ENCODE peak calls at places on chromosomes 16 and 17, in eight cellular contexts. T, M, F, B, G, A, J and N are unnamed samples.
A peak's percentile ranks its signal among the peaks of the same experiment; 100 is the strongest.

GRCh38 chr16:71885261-71885650 is 1.3 kb upstream of the ZNF821 start:
- DNase-seq in T (no peak), M (no peak), F (no peak), B (peak; percentile 27), G (no peak), A (no peak), J (no peak), N (no peak)

GRCh38 chr17:37322106-37322505 is 53.7 kb upstream of the C17orf78 start:
- DNase-seq in T (no peak), M (no peak), F (no peak), B (no peak), G (no peak), A (no peak), J (no peak), N (no peak)

GRCh38 chr16:84013787-84014569 is 28.6 kb downstream of the SLC38A8 start:
- DNase-seq in T (no peak), M (peak; percentile 70), F (peak; percentile 98), B (peak; percentile 53), G (no peak), A (no peak), J (peak; percentile 91), N (no peak)

GRCh38 chr16:48499822-48500440 is 110.0 kb downstream of the N4BP1 start:
- DNase-seq in T (peak; percentile 98), M (no peak), F (no peak), B (peak; percentile 84), G (no peak), A (no peak), J (peak; percentile 30), N (peak; percentile 86)

GRCh38 chr17:55846745-55847144 is 95.9 kb downstream of the PCTP start:
- DNase-seq in T (no peak), M (no peak), F (no peak), B (no peak), G (no peak), A (no peak), J (no peak), N (no peak)

GRCh38 chr16:963913-964695 is 6.7 kb downstream of the LMF1 start:
- DNase-seq in T (peak; percentile 32), M (no peak), F (no peak), B (peak; percentile 30), G (no peak), A (no peak), J (no peak), N (no peak)

GRCh38 chr16:85207357-85207921 is 95.2 kb upstream of the CIBAR2 start:
- DNase-seq in T (no peak), M (no peak), F (no peak), B (no peak), G (no peak), A (no peak), J (no peak), N (no peak)

GRCh38 chr16:87303962-87304521 is 13.2 kb downstream of the C16orf95 start:
- DNase-seq in T (no peak), M (no peak), F (no peak), B (no peak), G (no peak), A (no peak), J (no peak), N (no peak)

GRCh38 chr16:4954714-4955113 is 3.4 kb upstream of the SEC14L5 start:
- DNase-seq in T (no peak), M (no peak), F (no peak), B (no peak), G (no peak), A (no peak), J (no peak), N (no peak)

GRCh38 chr16:50388491-50388890 is 19.7 kb upstream of the BRD7 start:
- DNase-seq in T (no peak), M (no peak), F (no peak), B (no peak), G (no peak), A (no peak), J (no peak), N (no peak)

GRCh38 chr16:57167537-57167936 is 18.3 kb downstream of the PSME3IP1 start:
- DNase-seq in T (no peak), M (no peak), F (no peak), B (no peak), G (no peak), A (no peak), J (no peak), N (no peak)

GRCh38 chr17:36602030-36602737 is 801 bp downstream of the MRM1 start:
- DNase-seq in T (peak; percentile 10), M (no peak), F (peak; percentile 70), B (peak; percentile 46), G (no peak), A (no peak), J (peak; percentile 36), N (no peak)

GRCh38 chr16:66832661-66833305 is 2.0 kb upstream of the NAE1 start:
- DNase-seq in T (peak; percentile 21), M (no peak), F (no peak), B (peak; percentile 62), G (no peak), A (no peak), J (no peak), N (no peak)

GRCh38 chr17:63783522-63783921 is 9.6 kb downstream of the DDX42 start:
- DNase-seq in T (no peak), M (no peak), F (no peak), B (no peak), G (no peak), A (no peak), J (no peak), N (no peak)

GRCh38 chr17:63633742-63634141 is 11.5 kb downstream of the MAP3K3 start:
- DNase-seq in T (no peak), M (no peak), F (no peak), B (no peak), G (no peak), A (no peak), J (no peak), N (no peak)

GRCh38 chr17:42818379-42818778 is 5.7 kb downstream of the BECN1 start:
- DNase-seq in T (no peak), M (no peak), F (no peak), B (no peak), G (no peak), A (no peak), J (no peak), N (no peak)

GRCh38 chr16:66263973-66264310 is 102.5 kb upstream of the CDH5 start:
- DNase-seq in T (no peak), M (no peak), F (no peak), B (no peak), G (no peak), A (peak; percentile 27), J (no peak), N (peak; percentile 39)

GRCh38 chr17:50276588-50277356 is 2.5 kb downstream of the TMEM92 start:
- DNase-seq in T (no peak), M (no peak), F (no peak), B (no peak), G (no peak), A (no peak), J (no peak), N (no peak)

GRCh38 chr17:65990593-65990992 is 201.3 kb downstream of the CEP112 start:
- DNase-seq in T (no peak), M (no peak), F (no peak), B (no peak), G (peak; percentile 70), A (no peak), J (no peak), N (no peak)

GRCh38 chr17:1042486-1042885 is 45.6 kb downstream of the TIMM22 start:
- DNase-seq in T (no peak), M (no peak), F (no peak), B (no peak), G (no peak), A (no peak), J (no peak), N (peak; percentile 43)

DNA sequence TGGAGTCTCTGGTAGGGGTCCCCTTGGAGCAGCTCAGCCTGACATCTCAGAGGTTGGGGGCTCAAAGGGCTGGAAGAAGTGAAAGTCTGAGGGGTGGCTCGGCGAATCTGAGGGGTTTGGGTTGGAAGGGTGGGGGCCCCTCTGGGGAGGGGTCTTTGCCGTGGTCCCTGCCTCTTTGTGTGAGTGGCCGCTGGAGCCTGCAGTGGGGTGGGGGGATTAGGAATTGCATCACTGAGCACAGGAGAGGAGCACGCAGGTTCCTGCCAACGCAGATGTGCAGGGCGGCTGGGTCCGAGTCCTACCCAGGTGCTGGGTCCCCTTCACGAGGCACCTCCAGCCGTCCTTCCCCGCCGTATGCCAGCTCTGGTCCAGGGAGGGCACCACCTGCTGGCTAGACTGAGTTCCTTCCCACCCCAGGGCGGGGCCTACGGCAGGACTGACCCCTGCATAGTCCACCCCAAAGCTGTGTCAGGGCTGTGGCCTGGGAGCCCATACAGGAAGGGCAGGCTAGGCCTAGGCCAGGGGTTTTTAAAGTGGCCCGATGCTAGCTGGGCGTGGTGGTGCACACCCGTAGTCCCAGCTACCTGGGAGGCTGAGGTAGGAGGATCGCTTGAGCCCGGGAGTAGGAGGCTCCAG is 9.9 kb downstream of the FMNL1 start:
- DNase-seq in T (no peak), M (peak; percentile 94), F (peak; percentile 85), B (no peak), G (no peak), A (no peak), J (peak; percentile 40), N (peak; percentile 66)
- TF ChIP-seq CTCF in T (peak; percentile 31), M (peak; percentile 61), F (peak; percentile 66), B (peak; percentile 15), G (peak; percentile 42), A (no peak), J (peak; percentile 29), N (no peak)

GRCh38 chr16:64950262-64950661 is 171.6 kb downstream of the CDH11 start:
- DNase-seq in T (no peak), M (no peak), F (no peak), B (no peak), G (no peak), A (no peak), J (no peak), N (no peak)
- TF ChIP-seq CTCF in T (peak; percentile 27), M (no peak), F (no peak), B (peak; percentile 26), G (no peak), A (no peak), J (no peak), N (no peak)

DNA sequence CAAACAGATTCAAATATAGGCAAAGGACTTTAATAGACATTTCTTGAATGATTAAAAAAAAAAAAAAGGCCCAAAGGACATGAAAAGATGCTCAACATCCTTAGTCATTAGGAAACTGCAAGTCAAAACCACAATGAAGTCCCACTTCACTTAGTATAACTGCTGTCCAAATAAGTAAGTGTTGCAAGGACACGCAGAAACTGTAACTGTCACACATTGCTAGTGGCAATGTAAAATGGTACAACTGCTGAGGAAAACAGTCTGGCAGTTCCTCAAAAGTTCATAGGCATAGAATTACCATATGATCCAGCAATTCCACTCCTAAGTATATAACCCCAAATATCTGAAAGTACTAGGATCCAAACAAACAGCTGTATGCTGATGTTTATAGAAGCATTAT is 112.7 kb downstream of the BRIP1 start:
- DNase-seq in T (no peak), M (no peak), F (no peak), B (no peak), G (no peak), A (no peak), J (no peak), N (no peak)
- TF ChIP-seq CTCF in T (no peak), M (no peak), F (no peak), B (no peak), G (no peak), A (no peak), J (no peak), N (no peak)

GRCh38 chr17:81518113-81518784 is 5.7 kb upstream of the ACTG1 start:
- DNase-seq in T (no peak), M (no peak), F (peak; percentile 58), B (peak; percentile 55), G (no peak), A (no peak), J (no peak), N (no peak)
- TF ChIP-seq CTCF in T (no peak), M (no peak), F (no peak), B (no peak), G (no peak), A (no peak), J (no peak), N (no peak)

GRCh38 chr17:69213059-69213813 is 15.4 kb downstream of the ABCA10 start:
- DNase-seq in T (no peak), M (no peak), F (no peak), B (no peak), G (no peak), A (no peak), J (no peak), N (no peak)
- TF ChIP-seq CTCF in T (no peak), M (no peak), F (no peak), B (no peak), G (no peak), A (no peak), J (no peak), N (no peak)